ENCODE peak calls at places on chromosomes 12 and 14, in four cellular contexts. G is right lobe of liver, D is upper lobe of left lung, Q is prostate gland. S is an unnamed sample.

GRCh38 chr12:46369095-46369473 is 3.5 kb downstream of the SLC38A2 start:
- DNase-seq in G (no peak), D (no peak), Q (no peak), S (no peak)

GRCh38 chr12:12018454-12018853 is 52.3 kb upstream of the BCL2L14 start:
- DNase-seq in G (no peak), D (no peak), Q (peak), S (no peak)

GRCh38 chr14:96191355-96191754 is 13.3 kb upstream of the BDKRB2 start:
- DNase-seq in G (no peak), D (no peak), Q (no peak), S (no peak)

GRCh38 chr12:132305991-132306884 is 23.2 kb downstream of the GALNT9 start:
- DNase-seq in G (no peak), D (peak), Q (no peak), S (no peak)

GRCh38 chr14:69335421-69335820 is 62.7 kb downstream of the ERH start:
- DNase-seq in G (no peak), D (no peak), Q (peak), S (no peak)

GRCh38 chr12:11059784-11060183 is 2.3 kb downstream of the TAS2R46 start:
- DNase-seq in G (no peak), D (no peak), Q (no peak), S (no peak)

GRCh38 chr12:29889737-29890136 is 106.0 kb upstream of the TMTC1 start:
- DNase-seq in G (peak), D (no peak), Q (peak), S (no peak)

GRCh38 chr12:89924191-89924590 is 215.6 kb upstream of the ATP2B1 start:
- DNase-seq in G (no peak), D (no peak), Q (no peak), S (no peak)

DNA sequence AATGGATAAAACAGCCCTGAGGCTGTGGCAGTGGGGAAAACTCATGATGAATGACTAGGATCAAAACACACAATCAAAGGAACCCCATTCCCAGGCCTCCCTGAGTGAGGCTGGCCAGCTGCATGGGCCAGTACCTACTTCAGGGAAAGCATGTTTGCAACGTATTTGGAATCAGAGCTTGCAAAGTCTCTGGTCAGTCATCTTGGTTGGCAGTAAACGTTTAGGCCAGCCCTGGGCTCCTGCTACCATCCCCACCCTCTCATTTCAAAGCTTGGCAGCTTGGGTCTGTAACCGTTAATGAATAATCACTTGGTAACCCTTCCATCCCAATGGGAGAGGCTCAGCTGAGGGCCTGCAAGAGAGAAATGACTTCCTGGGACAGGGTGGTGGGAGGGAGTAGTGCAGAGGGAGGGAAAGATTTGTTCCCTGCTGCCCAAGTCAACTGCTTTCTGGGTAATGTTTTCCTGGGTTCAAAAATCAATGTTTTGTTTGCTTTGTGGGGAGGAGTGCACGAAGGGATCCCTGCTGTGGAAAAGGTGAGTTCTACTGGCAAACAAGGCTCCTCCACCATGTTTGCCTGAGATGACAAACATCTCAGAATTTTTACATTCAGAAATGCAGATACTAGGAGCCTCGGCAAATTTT is 2.0 kb upstream of the RNASE8 start:
- DNase-seq in G (peak), D (no peak), Q (no peak), S (no peak)
- TF ChIP-seq POLR2A in G (peak), D (no peak), Q (no peak), S (no peak)

GRCh38 chr14:102693006-102693755 is 84.1 kb upstream of the TRAF3 start:
- DNase-seq in G (no peak), D (no peak), Q (no peak), S (no peak)
- H3K4me3 ChIP-seq in G (no peak), D (no peak), Q (no peak), S (no peak)

GRCh38 chr12:24562761-24563392 is 386.0 kb downstream of the BCAT1 start:
- DNase-seq in G (peak), D (peak), Q (peak), S (peak)
- TF ChIP-seq POLR2A in G (no peak), D (no peak), Q (peak), S (no peak)

GRCh38 chr12:103958621-103959020 is 7.1 kb upstream of the TDG start:
- DNase-seq in G (no peak), D (no peak), Q (no peak), S (no peak)
- H3K4me3 ChIP-seq in G (no peak), D (no peak), Q (no peak), S (no peak)

DNA sequence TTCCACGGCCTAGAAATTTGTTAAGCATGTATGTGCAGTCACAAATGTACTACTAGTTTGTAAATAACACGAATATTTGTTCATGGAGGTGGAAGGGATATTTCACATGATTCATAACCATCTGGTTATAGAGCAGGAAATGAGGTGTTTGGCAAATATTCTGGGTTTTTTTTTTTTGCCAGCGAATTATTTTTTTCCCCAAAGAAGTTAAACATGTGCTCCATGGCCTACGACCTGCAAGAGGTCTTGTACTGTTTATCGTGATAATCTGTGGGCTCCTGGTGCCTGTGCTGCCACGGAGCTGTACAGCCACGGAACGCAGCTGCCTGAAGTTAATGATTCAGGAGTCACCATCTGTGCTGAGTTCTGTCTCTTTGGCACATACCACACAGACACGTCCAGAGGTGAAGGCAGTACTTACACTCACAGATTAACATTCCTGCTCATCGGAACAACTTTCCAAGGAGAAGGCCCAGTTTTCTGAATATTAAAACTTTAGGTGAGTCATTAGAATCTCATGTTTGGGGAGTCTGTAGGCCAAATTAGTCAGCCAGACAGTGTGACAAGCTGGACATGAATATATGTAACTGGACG is 156.3 kb downstream of the TMX1 start:
- DNase-seq in G (no peak), D (no peak), Q (peak), S (peak)
- TF ChIP-seq POLR2A in G (no peak), D (no peak), Q (no peak), S (no peak)

GRCh38 chr14:65461730-65462129 is 49.2 kb downstream of the FUT8 start:
- DNase-seq in G (no peak), D (no peak), Q (no peak), S (no peak)
- H3K4me3 ChIP-seq in G (no peak), D (no peak), Q (no peak), S (no peak)

GRCh38 chr14:74535756-74536325 is 42.3 kb downstream of the ISCA2 start:
- DNase-seq in G (no peak), D (peak), Q (no peak), S (no peak)

GRCh38 chr14:74542056-74542685 is 48.6 kb downstream of the ISCA2 start:
- DNase-seq in G (no peak), D (peak), Q (no peak), S (no peak)

GRCh38 chr14:74541225-74541624 is 47.7 kb downstream of the ISCA2 start:
- DNase-seq in G (no peak), D (no peak), Q (no peak), S (no peak)

GRCh38 chr14:74538411-74539391 is 45.1 kb downstream of the ISCA2 start:
- DNase-seq in G (no peak), D (no peak), Q (no peak), S (no peak)

GRCh38 chr14:74539503-74539902 is 45.9 kb downstream of the ISCA2 start:
- DNase-seq in G (no peak), D (no peak), Q (no peak), S (no peak)
- TF ChIP-seq POLR2A in G (no peak), D (no peak), Q (no peak), S (no peak)

GRCh38 chr14:99792551-99793212 is 531 bp upstream of the EML1 start:
- DNase-seq in G (no peak), D (no peak), Q (peak), S (no peak)
- H3K4me3 ChIP-seq in G (no peak), D (peak), Q (peak), S (no peak)

DNA sequence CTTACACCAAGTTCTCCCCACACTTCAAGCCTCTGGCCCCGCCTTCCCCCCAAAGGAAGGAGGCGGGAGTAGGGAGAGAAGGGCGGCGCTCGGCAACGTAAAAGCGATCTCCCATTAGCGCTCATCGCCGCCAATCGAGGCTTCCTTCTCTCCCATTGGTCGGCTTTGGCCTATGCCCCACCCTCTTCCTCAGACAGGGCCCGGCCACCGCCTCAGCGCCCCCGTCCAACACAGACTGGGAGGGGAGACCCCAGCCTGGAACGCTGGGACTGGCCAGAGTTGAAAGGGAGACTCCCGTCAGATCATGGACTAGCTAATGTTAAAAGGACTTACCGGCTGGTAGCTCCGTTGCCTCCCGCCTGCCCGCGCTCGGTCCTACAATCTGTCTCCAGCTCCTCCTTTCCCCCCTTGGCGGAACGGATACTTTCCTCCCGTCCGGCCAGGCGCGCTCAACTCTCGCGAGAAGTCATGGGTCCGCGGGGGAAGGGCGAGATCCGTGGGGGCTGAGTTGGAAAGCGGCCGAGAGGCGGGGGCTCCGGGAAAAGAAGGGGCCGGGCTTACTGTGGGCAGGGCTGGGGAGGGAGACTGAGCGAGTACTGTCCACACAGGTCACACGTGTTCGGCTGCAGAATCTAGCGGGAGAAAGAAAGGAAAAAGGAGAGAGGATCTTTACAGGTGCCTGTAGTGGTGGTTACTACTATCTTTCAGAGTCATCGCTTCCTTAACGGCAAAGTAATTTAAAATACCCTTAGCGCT is at the start of gene ATF7:
- DNase-seq in G (peak), D (peak), Q (peak), S (peak)
- TF ChIP-seq POLR2A in G (peak), D (no peak), Q (peak), S (no peak)

S was measured in lower leg skin.